ENCODE peak calls at places on chromosome 2, in four cellular contexts. N is iPS DF 19.7; Z is anterior cingulate cortex; D is activated naive CD8-positive, alpha-beta T cell treated with anti-CD3 and anti-CD28 coated beads, Interleukin-2, amount 50 U/mL, for 16 hours. C is an unnamed sample.
A peak's percentile ranks its signal among the peaks of the same experiment; 100 is the strongest.

GRCh38 chr2:156064540-156064939 is 268.0 kb downstream of the NR4A2 start:
- DNase-seq in N (no peak), Z (no peak), D (no peak), C (no peak)

GRCh38 chr2:88735853-88736252 is 44.4 kb downstream of the RPIA start:
- DNase-seq in Z (no peak), D (no peak), N (no peak), C (no peak)

GRCh38 chr2:170243898-170244297 is 66.0 kb downstream of the MYO3B start:
- DNase-seq in Z (no peak), D (no peak), N (no peak), C (no peak)

GRCh38 chr2:11314482-11314881 is 30.0 kb downstream of the ROCK2 start:
- DNase-seq in N (no peak), Z (no peak), D (no peak), C (no peak)

GRCh38 chr2:105455488-105455991 is 56.7 kb upstream of the FHL2 start:
- DNase-seq in Z (no peak), N (no peak), D (no peak), C (no peak)

GRCh38 chr2:204842731-204843490 is 297.6 kb downstream of the PARD3B start:
- DNase-seq in N (no peak), D (no peak), Z (peak; percentile 39), C (no peak)

GRCh38 chr2:101420623-101421022 is 33.3 kb upstream of the CREG2 start:
- DNase-seq in D (no peak), Z (no peak), N (no peak), C (no peak)

GRCh38 chr2:236768393-236769140 is 198.9 kb downstream of the ACKR3 start:
- DNase-seq in D (no peak), Z (no peak), N (no peak), C (no peak)

GRCh38 chr2:225002039-225002655 is 40.1 kb downstream of the DOCK10 start:
- DNase-seq in D (peak; percentile 42), N (peak; percentile 30), Z (no peak), C (peak; percentile 67)

GRCh38 chr2:21772624-21773023 is 648.9 kb downstream of the TDRD15 start:
- DNase-seq in D (no peak), Z (no peak), N (no peak), C (no peak)

GRCh38 chr2:12300019-12300602 is 416.6 kb upstream of the TRIB2 start:
- DNase-seq in D (no peak), Z (no peak), N (no peak), C (no peak)

GRCh38 chr2:148602918-148603561 is 41.5 kb upstream of the EPC2 start:
- DNase-seq in N (no peak), Z (no peak), D (no peak), C (no peak)

GRCh38 chr2:26356771-26357170 is 10.2 kb upstream of the ADGRF3 start:
- DNase-seq in D (no peak), Z (no peak), N (no peak), C (no peak)

GRCh38 chr2:19664651-19665050 is 237.1 kb downstream of the TTC32 start:
- DNase-seq in Z (no peak), N (no peak), D (no peak), C (no peak)

GRCh38 chr2:71778514-71779305 is 325.3 kb downstream of the DYSF start:
- DNase-seq in D (no peak), N (no peak), Z (no peak), C (no peak)

GRCh38 chr2:150438654-150439053 is 48.8 kb downstream of the RND3 start:
- DNase-seq in Z (no peak), D (no peak), N (no peak), C (no peak)

GRCh38 chr2:25831744-25832449 is 46.4 kb downstream of the ASXL2 start:
- DNase-seq in D (no peak), Z (no peak), N (no peak), C (no peak)

GRCh38 chr2:134372611-134373131 is 118.8 kb downstream of the MGAT5 start:
- DNase-seq in N (no peak), Z (peak; percentile 17), D (no peak), C (no peak)

GRCh38 chr2:108594132-108594981 is 60.1 kb downstream of the LIMS1 start:
- DNase-seq in N (no peak), Z (no peak), D (no peak), C (no peak)

GRCh38 chr2:4995466-4995865 is 696.7 kb upstream of the SOX11 start:
- DNase-seq in D (no peak), N (no peak), Z (no peak), C (no peak)

GRCh38 chr2:235740821-235741220 is 247.0 kb downstream of the AGAP1 start:
- DNase-seq in Z (no peak), N (no peak), D (no peak), C (no peak)

GRCh38 chr2:70467831-70468810 is 85.5 kb downstream of the TGFA start:
- DNase-seq in Z (no peak), N (no peak), D (no peak), C (no peak)

GRCh38 chr2:8836979-8837794 is at the start of gene KIDINS220:
- DNase-seq in D (peak; percentile 58), Z (peak; percentile 80), N (peak; percentile 7), C (peak; percentile 82)

GRCh38 chr2:62505649-62506420 is at the start of gene TMEM17:
- DNase-seq in Z (peak; percentile 92), N (peak; percentile 78), D (no peak), C (no peak)

GRCh38 chr2:240869956-240870875 is 1.6 kb downstream of the AGXT start:
- DNase-seq in N (no peak), Z (no peak), D (no peak), C (no peak)

GRCh38 chr2:230672836-230673235 is 39.8 kb upstream of the CAB39 start:
- DNase-seq in D (no peak), Z (no peak), N (no peak), C (no peak)

GRCh38 chr2:191611614-191612013 is 66.3 kb upstream of the NABP1 start:
- DNase-seq in D (no peak), N (no peak), Z (no peak), C (no peak)

GRCh38 chr2:12287220-12287751 is 429.4 kb upstream of the TRIB2 start:
- DNase-seq in Z (no peak), D (no peak), N (no peak), C (no peak)

GRCh38 chr2:31813016-31813415 is 197.8 kb downstream of the MEMO1 start:
- DNase-seq in D (no peak), N (no peak), Z (no peak), C (no peak)

GRCh38 chr2:144265654-144266053 is 254.3 kb downstream of the ZEB2 start:
- DNase-seq in Z (no peak), D (no peak), N (no peak), C (no peak)

GRCh38 chr2:51997571-51997970 is 965.6 kb upstream of the NRXN1 start:
- DNase-seq in N (no peak), Z (no peak), D (no peak), C (no peak)

GRCh38 chr2:24489465-24489864 is 1.6 kb upstream of the NCOA1 start:
- DNase-seq in Z (no peak), N (no peak), D (no peak), C (no peak)

GRCh38 chr2:98142106-98142815 is 55.3 kb downstream of the VWA3B start:
- DNase-seq in N (no peak), Z (no peak), D (no peak), C (no peak)

GRCh38 chr2:156199588-156199987 is 132.9 kb downstream of the NR4A2 start:
- DNase-seq in D (no peak), Z (no peak), N (no peak), C (no peak)

GRCh38 chr2:216664593-216665034 is 30.7 kb downstream of the IGFBP5 start:
- DNase-seq in D (no peak), Z (no peak), N (no peak), C (no peak)

GRCh38 chr2:162113088-162113770 is 38.8 kb downstream of the GCG start:
- DNase-seq in D (no peak), N (no peak), Z (no peak), C (no peak)

GRCh38 chr2:6654279-6654678 is 211.4 kb downstream of the CMPK2 start:
- DNase-seq in D (no peak), Z (no peak), N (no peak), C (no peak)

GRCh38 chr2:15797946-15798281 is 142.4 kb upstream of the MYCN start:
- DNase-seq in Z (no peak), N (no peak), D (no peak), C (no peak)

GRCh38 chr2:180446492-180446891 is 439.4 kb upstream of the CWC22 start:
- DNase-seq in Z (no peak), D (no peak), N (no peak), C (no peak)